ENCODE peak calls at places on chromosome 3, in seven cellular contexts. One of them, this sample, is unnamed.

GRCh38 chr3:53495518-53496501 is 1.4 kb downstream of the CACNA1D start:
- DNase-seq in glutamatergic neuron: peak; percentile 43
- DNase-seq in NB4: no peak
- DNase-seq in CD4-positive, alpha-beta T cell: no peak
- DNase-seq in GM12864: no peak
- DNase-seq in activated B cell treated with CpG ODN at 0.5 μM for 24 hours: peak; percentile 25
- DNase-seq in tibial artery: no peak
- DNase-seq in this sample: peak; percentile 50

GRCh38 chr3:123080864-123081562 is 14.2 kb downstream of the PDIA5 start:
- DNase-seq in glutamatergic neuron: no peak
- DNase-seq in NB4: peak; percentile 23
- DNase-seq in CD4-positive, alpha-beta T cell: no peak
- DNase-seq in GM12864: no peak
- DNase-seq in activated B cell treated with CpG ODN at 0.5 μM for 24 hours: no peak
- DNase-seq in tibial artery: no peak
- DNase-seq in this sample: no peak

GRCh38 chr3:28840976-28841376 is 439.9 kb upstream of the RBMS3 start:
- DNase-seq in glutamatergic neuron: no peak
- DNase-seq in NB4: no peak
- DNase-seq in CD4-positive, alpha-beta T cell: no peak
- DNase-seq in GM12864: no peak
- DNase-seq in activated B cell treated with CpG ODN at 0.5 μM for 24 hours: no peak
- DNase-seq in tibial artery: no peak
- DNase-seq in this sample: peak; percentile 7

GRCh38 chr3:87426916-87427315 is 150.5 kb upstream of the POU1F1 start:
- DNase-seq in glutamatergic neuron: no peak
- DNase-seq in NB4: no peak
- DNase-seq in CD4-positive, alpha-beta T cell: no peak
- DNase-seq in GM12864: no peak
- DNase-seq in activated B cell treated with CpG ODN at 0.5 μM for 24 hours: no peak
- DNase-seq in tibial artery: no peak
- DNase-seq in this sample: no peak

GRCh38 chr3:115217678-115218451 is 70.8 kb upstream of the ZBTB20 start:
- DNase-seq in glutamatergic neuron: peak; percentile 39
- DNase-seq in NB4: peak; percentile 50
- DNase-seq in CD4-positive, alpha-beta T cell: no peak
- DNase-seq in GM12864: no peak
- DNase-seq in activated B cell treated with CpG ODN at 0.5 μM for 24 hours: no peak
- DNase-seq in tibial artery: no peak
- DNase-seq in this sample: peak; percentile 14

GRCh38 chr3:6025032-6025431 is 835.9 kb upstream of the GRM7 start:
- DNase-seq in glutamatergic neuron: no peak
- DNase-seq in NB4: no peak
- DNase-seq in CD4-positive, alpha-beta T cell: no peak
- DNase-seq in GM12864: no peak
- DNase-seq in activated B cell treated with CpG ODN at 0.5 μM for 24 hours: no peak
- DNase-seq in tibial artery: no peak
- DNase-seq in this sample: no peak

GRCh38 chr3:177751770-177752169 is 554.5 kb upstream of the TBL1XR1 start:
- DNase-seq in glutamatergic neuron: no peak
- DNase-seq in NB4: no peak
- DNase-seq in CD4-positive, alpha-beta T cell: no peak
- DNase-seq in GM12864: peak; percentile 25
- DNase-seq in activated B cell treated with CpG ODN at 0.5 μM for 24 hours: no peak
- DNase-seq in tibial artery: no peak
- DNase-seq in this sample: no peak

GRCh38 chr3:102059145-102059943 is 210.0 kb downstream of the NFKBIZ start:
- DNase-seq in glutamatergic neuron: no peak
- DNase-seq in NB4: no peak
- DNase-seq in CD4-positive, alpha-beta T cell: no peak
- DNase-seq in GM12864: peak; percentile 74
- DNase-seq in activated B cell treated with CpG ODN at 0.5 μM for 24 hours: no peak
- DNase-seq in tibial artery: no peak
- DNase-seq in this sample: peak; percentile 52

GRCh38 chr3:15562560-15562959 is 38.8 kb downstream of the HACL1 start:
- DNase-seq in glutamatergic neuron: no peak
- DNase-seq in NB4: no peak
- DNase-seq in CD4-positive, alpha-beta T cell: no peak
- DNase-seq in GM12864: no peak
- DNase-seq in activated B cell treated with CpG ODN at 0.5 μM for 24 hours: no peak
- DNase-seq in tibial artery: no peak
- DNase-seq in this sample: no peak

GRCh38 chr3:38968403-38968802 is 83.3 kb downstream of the SCN11A start:
- DNase-seq in glutamatergic neuron: no peak
- DNase-seq in NB4: no peak
- DNase-seq in CD4-positive, alpha-beta T cell: no peak
- DNase-seq in GM12864: no peak
- DNase-seq in activated B cell treated with CpG ODN at 0.5 μM for 24 hours: no peak
- DNase-seq in tibial artery: no peak
- DNase-seq in this sample: no peak

GRCh38 chr3:9732080-9732752 is 681 bp downstream of the BRPF1 start:
- DNase-seq in glutamatergic neuron: peak; percentile 47
- DNase-seq in NB4: peak; percentile 85
- DNase-seq in CD4-positive, alpha-beta T cell: peak; percentile 22
- DNase-seq in GM12864: no peak
- DNase-seq in activated B cell treated with CpG ODN at 0.5 μM for 24 hours: no peak
- DNase-seq in tibial artery: no peak
- DNase-seq in this sample: peak; percentile 43

GRCh38 chr3:25103391-25103790 is 324.7 kb upstream of the RARB start:
- DNase-seq in glutamatergic neuron: no peak
- DNase-seq in NB4: no peak
- DNase-seq in CD4-positive, alpha-beta T cell: no peak
- DNase-seq in GM12864: no peak
- DNase-seq in activated B cell treated with CpG ODN at 0.5 μM for 24 hours: no peak
- DNase-seq in tibial artery: no peak
- DNase-seq in this sample: no peak

GRCh38 chr3:144105542-144105941 is 133.9 kb downstream of the DIPK2A start:
- DNase-seq in glutamatergic neuron: no peak
- DNase-seq in NB4: no peak
- DNase-seq in CD4-positive, alpha-beta T cell: no peak
- DNase-seq in GM12864: no peak
- DNase-seq in activated B cell treated with CpG ODN at 0.5 μM for 24 hours: no peak
- DNase-seq in tibial artery: no peak
- DNase-seq in this sample: no peak

GRCh38 chr3:126152931-126153694 is 27.3 kb downstream of the ALDH1L1 start:
- DNase-seq in glutamatergic neuron: no peak
- DNase-seq in NB4: no peak
- DNase-seq in CD4-positive, alpha-beta T cell: no peak
- DNase-seq in GM12864: no peak
- DNase-seq in activated B cell treated with CpG ODN at 0.5 μM for 24 hours: no peak
- DNase-seq in tibial artery: no peak
- DNase-seq in this sample: no peak

GRCh38 chr3:149585401-149585726 is 72.5 kb downstream of the WWTR1 start:
- DNase-seq in glutamatergic neuron: no peak
- DNase-seq in NB4: no peak
- DNase-seq in CD4-positive, alpha-beta T cell: no peak
- DNase-seq in GM12864: peak; percentile 82
- DNase-seq in activated B cell treated with CpG ODN at 0.5 μM for 24 hours: no peak
- DNase-seq in tibial artery: no peak
- DNase-seq in this sample: peak; percentile 60

GRCh38 chr3:120568198-120568523 is 28.0 kb upstream of the NDUFB4 start:
- DNase-seq in glutamatergic neuron: no peak
- DNase-seq in NB4: no peak
- DNase-seq in CD4-positive, alpha-beta T cell: no peak
- DNase-seq in GM12864: no peak
- DNase-seq in activated B cell treated with CpG ODN at 0.5 μM for 24 hours: no peak
- DNase-seq in tibial artery: no peak
- DNase-seq in this sample: no peak

GRCh38 chr3:120566243-120566980 is 29.7 kb upstream of the NDUFB4 start:
- DNase-seq in glutamatergic neuron: no peak
- DNase-seq in NB4: no peak
- DNase-seq in CD4-positive, alpha-beta T cell: no peak
- DNase-seq in GM12864: no peak
- DNase-seq in activated B cell treated with CpG ODN at 0.5 μM for 24 hours: no peak
- DNase-seq in tibial artery: no peak
- DNase-seq in this sample: no peak

GRCh38 chr3:120569224-120569915 is 26.8 kb upstream of the NDUFB4 start:
- DNase-seq in glutamatergic neuron: no peak
- DNase-seq in NB4: no peak
- DNase-seq in CD4-positive, alpha-beta T cell: no peak
- DNase-seq in GM12864: no peak
- DNase-seq in activated B cell treated with CpG ODN at 0.5 μM for 24 hours: no peak
- DNase-seq in tibial artery: no peak
- DNase-seq in this sample: no peak

GRCh38 chr3:120568624-120569023 is 27.5 kb upstream of the NDUFB4 start:
- DNase-seq in glutamatergic neuron: no peak
- DNase-seq in NB4: peak; percentile 27
- DNase-seq in CD4-positive, alpha-beta T cell: no peak
- DNase-seq in GM12864: no peak
- DNase-seq in activated B cell treated with CpG ODN at 0.5 μM for 24 hours: no peak
- DNase-seq in tibial artery: no peak
- DNase-seq in this sample: no peak

GRCh38 chr3:120567370-120568197 is 28.6 kb upstream of the NDUFB4 start:
- DNase-seq in glutamatergic neuron: no peak
- DNase-seq in NB4: peak; percentile 53
- DNase-seq in CD4-positive, alpha-beta T cell: no peak
- DNase-seq in GM12864: no peak
- DNase-seq in activated B cell treated with CpG ODN at 0.5 μM for 24 hours: no peak
- DNase-seq in tibial artery: no peak
- DNase-seq in this sample: no peak
- TF ChIP-seq CTCF in glutamatergic neuron: peak; percentile 23
- TF ChIP-seq CTCF in NB4: peak; percentile 43
- TF ChIP-seq CTCF in CD4-positive, alpha-beta T cell: peak; percentile 54
- TF ChIP-seq CTCF in GM12864: no peak
- TF ChIP-seq CTCF in activated B cell treated with CpG ODN at 0.5 μM for 24 hours: no peak
- TF ChIP-seq CTCF in tibial artery: peak; percentile 32
- TF ChIP-seq CTCF in this sample: peak; percentile 56

DNA sequence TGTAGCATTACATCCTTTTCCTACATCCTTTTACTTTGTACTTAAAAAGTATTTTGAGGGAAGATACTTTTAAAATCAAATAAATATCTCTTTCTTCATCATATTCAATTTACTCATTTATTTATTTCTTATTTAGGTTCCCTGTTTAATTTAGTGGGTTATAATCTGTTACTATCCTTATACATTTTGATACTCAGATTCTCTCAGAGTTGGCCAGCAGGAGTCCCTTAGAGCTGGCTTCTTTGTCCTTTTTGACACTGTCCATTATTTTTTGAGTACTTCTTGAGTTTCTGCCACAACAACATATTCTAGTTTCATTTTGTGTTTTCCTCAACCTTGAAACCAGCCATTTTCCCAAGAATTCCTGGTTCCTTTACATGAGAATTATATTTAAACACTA is 111.6 kb upstream of the DCBLD2 start:
- DNase-seq in glutamatergic neuron: no peak
- DNase-seq in NB4: no peak
- DNase-seq in CD4-positive, alpha-beta T cell: no peak
- DNase-seq in GM12864: no peak
- DNase-seq in activated B cell treated with CpG ODN at 0.5 μM for 24 hours: no peak
- DNase-seq in tibial artery: no peak
- DNase-seq in this sample: no peak
- TF ChIP-seq CTCF in glutamatergic neuron: no peak
- TF ChIP-seq CTCF in NB4: no peak
- TF ChIP-seq CTCF in CD4-positive, alpha-beta T cell: no peak
- TF ChIP-seq CTCF in GM12864: no peak
- TF ChIP-seq CTCF in activated B cell treated with CpG ODN at 0.5 μM for 24 hours: no peak
- TF ChIP-seq CTCF in tibial artery: no peak
- TF ChIP-seq CTCF in this sample: no peak

DNA sequence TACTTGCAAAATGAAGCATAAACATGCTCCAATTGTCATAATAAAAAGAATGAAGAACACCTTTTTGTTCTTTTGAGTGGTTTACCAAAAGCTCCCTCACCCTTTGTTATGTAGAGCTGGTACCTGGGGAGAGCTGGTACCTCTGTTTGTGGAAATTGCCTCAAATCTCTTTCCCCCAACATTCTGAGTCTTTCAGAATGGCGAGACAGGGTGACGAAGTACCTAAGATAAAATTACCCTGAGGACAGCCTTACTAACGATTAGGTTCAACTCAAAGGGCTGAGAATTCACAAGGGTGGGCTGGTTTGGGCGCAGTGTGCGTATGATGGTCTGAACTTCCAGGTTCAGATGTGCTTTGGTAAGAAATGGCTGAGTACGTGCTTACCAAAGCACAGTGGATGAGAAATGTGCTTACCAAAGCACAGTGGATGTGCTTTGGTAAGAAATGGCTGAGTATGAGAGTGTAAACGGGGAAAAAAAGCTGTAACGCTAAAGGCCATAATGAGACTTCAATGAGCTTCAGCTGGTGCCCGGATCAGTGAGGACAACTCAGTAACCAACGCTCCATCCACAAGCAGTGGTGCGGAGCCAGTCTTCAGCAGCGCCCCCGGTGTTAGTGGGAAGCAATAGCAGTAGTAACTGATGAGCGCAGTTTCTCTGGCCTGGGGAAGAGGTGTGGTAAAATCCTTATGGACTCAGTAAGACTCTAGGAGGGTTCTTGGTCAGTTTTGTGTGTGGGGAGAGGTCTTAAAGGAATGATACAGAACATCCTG is 72.3 kb upstream of the LRIG1 start:
- DNase-seq in glutamatergic neuron: peak; percentile 77
- DNase-seq in NB4: peak; percentile 10
- DNase-seq in CD4-positive, alpha-beta T cell: peak; percentile 1
- DNase-seq in GM12864: no peak
- DNase-seq in activated B cell treated with CpG ODN at 0.5 μM for 24 hours: no peak
- DNase-seq in tibial artery: no peak
- DNase-seq in this sample: no peak
- TF ChIP-seq CTCF in glutamatergic neuron: peak; percentile 72
- TF ChIP-seq CTCF in NB4: peak; percentile 48
- TF ChIP-seq CTCF in CD4-positive, alpha-beta T cell: no peak
- TF ChIP-seq CTCF in GM12864: peak; percentile 69
- TF ChIP-seq CTCF in activated B cell treated with CpG ODN at 0.5 μM for 24 hours: no peak
- TF ChIP-seq CTCF in tibial artery: no peak
- TF ChIP-seq CTCF in this sample: peak; percentile 45

DNA sequence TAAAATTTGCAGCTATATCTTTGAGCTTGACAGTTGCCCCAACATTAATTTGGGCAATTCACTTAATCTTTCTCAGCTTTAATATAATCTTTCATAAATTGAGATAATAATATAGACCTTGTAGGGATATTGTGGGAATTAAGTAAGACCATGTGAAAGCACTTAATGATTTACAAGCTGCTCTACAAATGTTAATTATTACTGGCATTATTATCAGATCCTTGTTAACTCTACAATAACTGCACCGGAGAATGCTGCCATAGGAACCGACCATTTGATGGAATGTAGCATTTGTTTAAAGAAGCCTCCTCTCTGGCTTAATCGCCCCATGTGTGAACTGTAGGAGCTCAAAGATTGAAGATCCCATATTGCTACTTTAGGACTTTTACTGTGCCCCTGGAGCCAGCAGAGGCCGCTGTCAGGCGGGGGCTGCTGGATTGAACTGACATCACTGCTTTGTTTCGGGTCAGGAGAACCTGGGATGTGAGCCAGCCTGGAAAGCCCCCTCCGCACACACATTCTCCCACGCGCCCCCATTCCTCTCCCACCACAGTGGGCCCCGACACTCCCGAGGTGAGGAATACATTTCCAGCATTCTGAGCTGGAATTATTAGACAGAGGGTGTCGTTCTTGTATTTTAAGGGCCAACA is 154.2 kb upstream of the TNIK start:
- DNase-seq in glutamatergic neuron: peak; percentile 70
- DNase-seq in NB4: peak; percentile 6
- DNase-seq in CD4-positive, alpha-beta T cell: no peak
- DNase-seq in GM12864: no peak
- DNase-seq in activated B cell treated with CpG ODN at 0.5 μM for 24 hours: no peak
- DNase-seq in tibial artery: no peak
- DNase-seq in this sample: peak; percentile 12
- TF ChIP-seq CTCF in glutamatergic neuron: peak; percentile 43
- TF ChIP-seq CTCF in NB4: peak; percentile 27
- TF ChIP-seq CTCF in CD4-positive, alpha-beta T cell: no peak
- TF ChIP-seq CTCF in GM12864: peak; percentile 40
- TF ChIP-seq CTCF in activated B cell treated with CpG ODN at 0.5 μM for 24 hours: no peak
- TF ChIP-seq CTCF in tibial artery: peak; percentile 26
- TF ChIP-seq CTCF in this sample: peak; percentile 49